ENCODE peak calls at places on chromosomes 5 and 9, in nine cellular contexts. X, R, A, M, H, C, G, O and Q are unnamed samples.

GRCh38 chr9:19102181-19102630 is 498 bp downstream of the HAUS6 start:
- DNase-seq in X (peak), H (peak), C (peak), A (no peak), R (peak), M (no peak), O (no peak), G (peak), Q (no peak)

GRCh38 chr9:4180907-4181605 is 118.8 kb downstream of the GLIS3 start:
- DNase-seq in X (no peak), R (no peak), C (no peak), O (peak), M (no peak), G (no peak), H (no peak), A (no peak), Q (no peak)

GRCh38 chr9:126614088-126614454 is 343 bp downstream of the LMX1B start:
- DNase-seq in X (no peak), R (no peak), C (no peak), A (no peak), O (peak), H (no peak), M (no peak), G (no peak), Q (no peak)

GRCh38 chr5:55994502-55994997 is at the start of gene IL6ST:
- DNase-seq in R (no peak), C (peak), G (no peak), M (peak), H (peak), A (peak), X (peak), O (peak), Q (no peak)

GRCh38 chr5:133404724-133405123 is 207.6 kb downstream of the FSTL4 start:
- DNase-seq in A (no peak), H (no peak), X (no peak), G (no peak), O (no peak), M (no peak), R (no peak), C (no peak), Q (no peak)

GRCh38 chr9:138099803-138100598 is 222.4 kb downstream of the CACNA1B start:
- DNase-seq in A (no peak), H (no peak), O (no peak), R (no peak), C (no peak), M (no peak), G (no peak), X (no peak), Q (no peak)

GRCh38 chr5:42074353-42074752 is 149.3 kb downstream of the FBXO4 start:
- DNase-seq in M (peak), X (no peak), H (no peak), C (no peak), R (no peak), O (no peak), G (no peak), A (no peak), Q (no peak)

GRCh38 chr9:23596913-23597634 is 229.0 kb downstream of the ELAVL2 start:
- DNase-seq in M (no peak), X (no peak), G (no peak), O (no peak), C (no peak), A (no peak), H (no peak), R (no peak), Q (no peak)

GRCh38 chr9:127169507-127169883 is 47.1 kb upstream of the ANGPTL2 start:
- DNase-seq in M (no peak), A (no peak), X (no peak), G (no peak), O (no peak), C (no peak), R (no peak), H (no peak), Q (no peak)

GRCh38 chr9:77944556-77945261 is 86.9 kb downstream of the GNAQ start:
- DNase-seq in G (no peak), M (no peak), H (no peak), C (no peak), A (no peak), R (peak), O (no peak), X (no peak), Q (no peak)

GRCh38 chr9:123421211-123421585 is 65.2 kb downstream of the CRB2 start:
- DNase-seq in O (no peak), C (no peak), R (no peak), M (no peak), H (no peak), G (no peak), A (no peak), X (no peak), Q (no peak)

GRCh38 chr9:92983984-92984589 is 36.8 kb downstream of the FGD3 start:
- DNase-seq in A (no peak), C (no peak), M (peak), G (peak), H (no peak), X (no peak), R (no peak), O (no peak), Q (peak)

GRCh38 chr9:4994166-4994890 is 9.3 kb downstream of the JAK2 start:
- DNase-seq in H (no peak), O (peak), X (no peak), M (peak), A (no peak), R (no peak), C (no peak), G (no peak), Q (no peak)

GRCh38 chr9:32117291-32117690 is 267.2 kb upstream of the ACO1 start:
- DNase-seq in O (no peak), M (no peak), H (no peak), X (no peak), G (no peak), A (no peak), R (no peak), C (no peak), Q (peak)

GRCh38 chr5:35294976-35295375 is 64.7 kb upstream of the PRLR start:
- DNase-seq in A (no peak), G (no peak), C (no peak), X (no peak), M (no peak), R (no peak), H (no peak), O (no peak), Q (no peak)

GRCh38 chr5:35198681-35199080 is 31.6 kb downstream of the PRLR start:
- DNase-seq in X (no peak), O (no peak), G (no peak), C (no peak), H (no peak), A (no peak), M (peak), R (no peak), Q (no peak)

GRCh38 chr5:142317173-142317572 is 7.6 kb downstream of the SPRY4 start:
- DNase-seq in R (no peak), C (no peak), A (no peak), M (no peak), G (no peak), X (no peak), H (no peak), O (no peak), Q (no peak)

GRCh38 chr5:142168365-142168764 is 59.8 kb downstream of the NDFIP1 start:
- DNase-seq in G (no peak), X (no peak), R (no peak), H (no peak), O (no peak), M (no peak), A (no peak), C (no peak), Q (no peak)

GRCh38 chr9:4927043-4927471 is 58.0 kb upstream of the JAK2 start:
- DNase-seq in M (peak), O (no peak), G (peak), A (no peak), R (no peak), C (no peak), H (no peak), X (no peak), Q (no peak)

GRCh38 chr9:123111977-123112869 is 78.8 kb downstream of the GPR21 start:
- DNase-seq in M (no peak), O (no peak), C (no peak), H (no peak), R (no peak), G (peak), A (no peak), X (no peak), Q (no peak)